ENCODE peak calls at places on chromosomes 1 and 21, in five cellular contexts. One of them, this sample, is unnamed.

GRCh38 chr21:29384608-29385359 is 86.1 kb downstream of the BACH1 start:
- DNase-seq in activated effector memory CD4-positive, alpha-beta T cell treated with anti-CD3 and anti-CD28 coated beads, Interleukin-2, amount 50 U/mL, for 16 hours: no peak
- DNase-seq in naive thymus-derived CD8-positive, alpha-beta T cell: no peak
- DNase-seq in AG20443: no peak
- DNase-seq in HFFc6: no peak
- DNase-seq in this sample: no peak

GRCh38 chr1:30936541-30937171 is 28.1 kb upstream of the SDC3 start:
- DNase-seq in activated effector memory CD4-positive, alpha-beta T cell treated with anti-CD3 and anti-CD28 coated beads, Interleukin-2, amount 50 U/mL, for 16 hours: no peak
- DNase-seq in naive thymus-derived CD8-positive, alpha-beta T cell: no peak
- DNase-seq in AG20443: no peak
- DNase-seq in HFFc6: no peak
- DNase-seq in this sample: no peak

GRCh38 chr1:156356875-156357534 is 12.0 kb upstream of the RHBG start:
- DNase-seq in activated effector memory CD4-positive, alpha-beta T cell treated with anti-CD3 and anti-CD28 coated beads, Interleukin-2, amount 50 U/mL, for 16 hours: peak; percentile 88
- DNase-seq in naive thymus-derived CD8-positive, alpha-beta T cell: peak; percentile 67
- DNase-seq in AG20443: peak; percentile 62
- DNase-seq in HFFc6: no peak
- DNase-seq in this sample: no peak

GRCh38 chr1:96596226-96596625 is 125.4 kb upstream of the PTBP2 start:
- DNase-seq in activated effector memory CD4-positive, alpha-beta T cell treated with anti-CD3 and anti-CD28 coated beads, Interleukin-2, amount 50 U/mL, for 16 hours: no peak
- DNase-seq in naive thymus-derived CD8-positive, alpha-beta T cell: no peak
- DNase-seq in AG20443: peak; percentile 34
- DNase-seq in HFFc6: peak; percentile 2
- DNase-seq in this sample: no peak

GRCh38 chr1:80212021-80212420 is 1205.5 kb upstream of the ADGRL4 start:
- DNase-seq in activated effector memory CD4-positive, alpha-beta T cell treated with anti-CD3 and anti-CD28 coated beads, Interleukin-2, amount 50 U/mL, for 16 hours: no peak
- DNase-seq in naive thymus-derived CD8-positive, alpha-beta T cell: no peak
- DNase-seq in AG20443: peak; percentile 4
- DNase-seq in HFFc6: no peak
- DNase-seq in this sample: no peak

GRCh38 chr1:43314233-43314632 is 13.5 kb downstream of the TIE1 start:
- DNase-seq in activated effector memory CD4-positive, alpha-beta T cell treated with anti-CD3 and anti-CD28 coated beads, Interleukin-2, amount 50 U/mL, for 16 hours: no peak
- DNase-seq in naive thymus-derived CD8-positive, alpha-beta T cell: no peak
- DNase-seq in AG20443: no peak
- DNase-seq in HFFc6: no peak
- DNase-seq in this sample: no peak

GRCh38 chr1:99808391-99809115 is 41.6 kb upstream of the AGL start:
- DNase-seq in activated effector memory CD4-positive, alpha-beta T cell treated with anti-CD3 and anti-CD28 coated beads, Interleukin-2, amount 50 U/mL, for 16 hours: no peak
- DNase-seq in naive thymus-derived CD8-positive, alpha-beta T cell: peak; percentile 64
- DNase-seq in AG20443: peak; percentile 86
- DNase-seq in HFFc6: peak; percentile 92
- DNase-seq in this sample: no peak

GRCh38 chr1:100361249-100362089 is 9.2 kb downstream of the CDC14A start:
- DNase-seq in activated effector memory CD4-positive, alpha-beta T cell treated with anti-CD3 and anti-CD28 coated beads, Interleukin-2, amount 50 U/mL, for 16 hours: no peak
- DNase-seq in naive thymus-derived CD8-positive, alpha-beta T cell: no peak
- DNase-seq in AG20443: no peak
- DNase-seq in HFFc6: no peak
- DNase-seq in this sample: no peak

GRCh38 chr1:9737057-9737456 is 85.5 kb downstream of the PIK3CD start:
- DNase-seq in activated effector memory CD4-positive, alpha-beta T cell treated with anti-CD3 and anti-CD28 coated beads, Interleukin-2, amount 50 U/mL, for 16 hours: no peak
- DNase-seq in naive thymus-derived CD8-positive, alpha-beta T cell: no peak
- DNase-seq in AG20443: no peak
- DNase-seq in HFFc6: no peak
- DNase-seq in this sample: no peak

GRCh38 chr1:94270801-94271203 is 33.4 kb upstream of the ARHGAP29 start:
- DNase-seq in activated effector memory CD4-positive, alpha-beta T cell treated with anti-CD3 and anti-CD28 coated beads, Interleukin-2, amount 50 U/mL, for 16 hours: no peak
- DNase-seq in naive thymus-derived CD8-positive, alpha-beta T cell: no peak
- DNase-seq in AG20443: no peak
- DNase-seq in HFFc6: peak; percentile 44
- DNase-seq in this sample: no peak

GRCh38 chr1:205360166-205360565 is 3.4 kb upstream of the KLHDC8A start:
- DNase-seq in activated effector memory CD4-positive, alpha-beta T cell treated with anti-CD3 and anti-CD28 coated beads, Interleukin-2, amount 50 U/mL, for 16 hours: no peak
- DNase-seq in naive thymus-derived CD8-positive, alpha-beta T cell: no peak
- DNase-seq in AG20443: no peak
- DNase-seq in HFFc6: no peak
- DNase-seq in this sample: no peak

GRCh38 chr1:2555634-2556276 is 416 bp upstream of the TNFRSF14 start:
- DNase-seq in activated effector memory CD4-positive, alpha-beta T cell treated with anti-CD3 and anti-CD28 coated beads, Interleukin-2, amount 50 U/mL, for 16 hours: peak; percentile 89
- DNase-seq in naive thymus-derived CD8-positive, alpha-beta T cell: peak; percentile 88
- DNase-seq in AG20443: peak; percentile 76
- DNase-seq in HFFc6: peak; percentile 41
- DNase-seq in this sample: peak; percentile 96

GRCh38 chr1:229203030-229203751 is 67.7 kb upstream of the RAB4A start:
- DNase-seq in activated effector memory CD4-positive, alpha-beta T cell treated with anti-CD3 and anti-CD28 coated beads, Interleukin-2, amount 50 U/mL, for 16 hours: no peak
- DNase-seq in naive thymus-derived CD8-positive, alpha-beta T cell: no peak
- DNase-seq in AG20443: no peak
- DNase-seq in HFFc6: peak; percentile 72
- DNase-seq in this sample: no peak

GRCh38 chr1:17596186-17596585 is 56.7 kb downstream of the ARHGEF10L start:
- DNase-seq in activated effector memory CD4-positive, alpha-beta T cell treated with anti-CD3 and anti-CD28 coated beads, Interleukin-2, amount 50 U/mL, for 16 hours: no peak
- DNase-seq in naive thymus-derived CD8-positive, alpha-beta T cell: no peak
- DNase-seq in AG20443: no peak
- DNase-seq in HFFc6: no peak
- DNase-seq in this sample: no peak

GRCh38 chr1:225747566-225747965 is 30.1 kb upstream of the SRP9 start:
- DNase-seq in activated effector memory CD4-positive, alpha-beta T cell treated with anti-CD3 and anti-CD28 coated beads, Interleukin-2, amount 50 U/mL, for 16 hours: no peak
- DNase-seq in naive thymus-derived CD8-positive, alpha-beta T cell: no peak
- DNase-seq in AG20443: no peak
- DNase-seq in HFFc6: no peak
- DNase-seq in this sample: no peak

GRCh38 chr1:46133181-46133658 is 791 bp upstream of the PIK3R3 start:
- DNase-seq in activated effector memory CD4-positive, alpha-beta T cell treated with anti-CD3 and anti-CD28 coated beads, Interleukin-2, amount 50 U/mL, for 16 hours: no peak
- DNase-seq in naive thymus-derived CD8-positive, alpha-beta T cell: no peak
- DNase-seq in AG20443: peak; percentile 77
- DNase-seq in HFFc6: no peak
- DNase-seq in this sample: no peak

GRCh38 chr1:74686941-74687340 is 13.3 kb upstream of the ERICH3 start:
- DNase-seq in activated effector memory CD4-positive, alpha-beta T cell treated with anti-CD3 and anti-CD28 coated beads, Interleukin-2, amount 50 U/mL, for 16 hours: no peak
- DNase-seq in naive thymus-derived CD8-positive, alpha-beta T cell: no peak
- DNase-seq in AG20443: no peak
- DNase-seq in HFFc6: no peak
- DNase-seq in this sample: no peak

GRCh38 chr1:156502749-156503671 is 2.4 kb upstream of the MEF2D start:
- DNase-seq in activated effector memory CD4-positive, alpha-beta T cell treated with anti-CD3 and anti-CD28 coated beads, Interleukin-2, amount 50 U/mL, for 16 hours: no peak
- DNase-seq in naive thymus-derived CD8-positive, alpha-beta T cell: peak; percentile 36
- DNase-seq in AG20443: peak; percentile 76
- DNase-seq in HFFc6: peak; percentile 91
- DNase-seq in this sample: no peak

GRCh38 chr21:41851090-41851790 is 27.9 kb downstream of the PRDM15 start:
- DNase-seq in activated effector memory CD4-positive, alpha-beta T cell treated with anti-CD3 and anti-CD28 coated beads, Interleukin-2, amount 50 U/mL, for 16 hours: no peak
- DNase-seq in naive thymus-derived CD8-positive, alpha-beta T cell: no peak
- DNase-seq in AG20443: no peak
- DNase-seq in HFFc6: no peak
- DNase-seq in this sample: no peak

GRCh38 chr21:41931041-41931451 is 22.8 kb downstream of the C2CD2 start:
- DNase-seq in activated effector memory CD4-positive, alpha-beta T cell treated with anti-CD3 and anti-CD28 coated beads, Interleukin-2, amount 50 U/mL, for 16 hours: no peak
- DNase-seq in naive thymus-derived CD8-positive, alpha-beta T cell: no peak
- DNase-seq in AG20443: no peak
- DNase-seq in HFFc6: no peak
- DNase-seq in this sample: peak; percentile 53

GRCh38 chr21:36661511-36662309 is 37.2 kb upstream of the SIM2 start:
- DNase-seq in activated effector memory CD4-positive, alpha-beta T cell treated with anti-CD3 and anti-CD28 coated beads, Interleukin-2, amount 50 U/mL, for 16 hours: no peak
- DNase-seq in naive thymus-derived CD8-positive, alpha-beta T cell: no peak
- DNase-seq in AG20443: peak; percentile 36
- DNase-seq in HFFc6: peak; percentile 4
- DNase-seq in this sample: peak; percentile 4

GRCh38 chr1:171898956-171899355 is 57.7 kb downstream of the DNM3 start:
- DNase-seq in activated effector memory CD4-positive, alpha-beta T cell treated with anti-CD3 and anti-CD28 coated beads, Interleukin-2, amount 50 U/mL, for 16 hours: no peak
- DNase-seq in naive thymus-derived CD8-positive, alpha-beta T cell: no peak
- DNase-seq in AG20443: peak; percentile 21
- DNase-seq in HFFc6: no peak
- DNase-seq in this sample: no peak

GRCh38 chr21:33760641-33761103 is 118.4 kb downstream of the ITSN1 start:
- DNase-seq in activated effector memory CD4-positive, alpha-beta T cell treated with anti-CD3 and anti-CD28 coated beads, Interleukin-2, amount 50 U/mL, for 16 hours: no peak
- DNase-seq in naive thymus-derived CD8-positive, alpha-beta T cell: no peak
- DNase-seq in AG20443: peak; percentile 56
- DNase-seq in HFFc6: peak; percentile 68
- DNase-seq in this sample: no peak

GRCh38 chr1:167467126-167467725 is 51.1 kb downstream of the CD247 start:
- DNase-seq in activated effector memory CD4-positive, alpha-beta T cell treated with anti-CD3 and anti-CD28 coated beads, Interleukin-2, amount 50 U/mL, for 16 hours: peak; percentile 62
- DNase-seq in naive thymus-derived CD8-positive, alpha-beta T cell: no peak
- DNase-seq in AG20443: no peak
- DNase-seq in HFFc6: no peak
- DNase-seq in this sample: no peak

GRCh38 chr1:221887091-221887746 is 145.3 kb upstream of the DUSP10 start:
- DNase-seq in activated effector memory CD4-positive, alpha-beta T cell treated with anti-CD3 and anti-CD28 coated beads, Interleukin-2, amount 50 U/mL, for 16 hours: no peak
- DNase-seq in naive thymus-derived CD8-positive, alpha-beta T cell: no peak
- DNase-seq in AG20443: peak; percentile 91
- DNase-seq in HFFc6: peak; percentile 93
- DNase-seq in this sample: no peak

GRCh38 chr1:213519098-213519497 is 468.1 kb downstream of the RPS6KC1 start:
- DNase-seq in activated effector memory CD4-positive, alpha-beta T cell treated with anti-CD3 and anti-CD28 coated beads, Interleukin-2, amount 50 U/mL, for 16 hours: no peak
- DNase-seq in naive thymus-derived CD8-positive, alpha-beta T cell: no peak
- DNase-seq in AG20443: no peak
- DNase-seq in HFFc6: no peak
- DNase-seq in this sample: no peak

GRCh38 chr1:55213885-55214213 is 1.3 kb downstream of the USP24 start:
- DNase-seq in activated effector memory CD4-positive, alpha-beta T cell treated with anti-CD3 and anti-CD28 coated beads, Interleukin-2, amount 50 U/mL, for 16 hours: peak; percentile 67
- DNase-seq in naive thymus-derived CD8-positive, alpha-beta T cell: peak; percentile 68
- DNase-seq in AG20443: no peak
- DNase-seq in HFFc6: no peak
- DNase-seq in this sample: no peak

GRCh38 chr1:172926070-172926469 is 124.7 kb downstream of the TNFSF18 start:
- DNase-seq in activated effector memory CD4-positive, alpha-beta T cell treated with anti-CD3 and anti-CD28 coated beads, Interleukin-2, amount 50 U/mL, for 16 hours: no peak
- DNase-seq in naive thymus-derived CD8-positive, alpha-beta T cell: no peak
- DNase-seq in AG20443: no peak
- DNase-seq in HFFc6: no peak
- DNase-seq in this sample: no peak

GRCh38 chr1:54551891-54552290 is 3.9 kb downstream of the ACOT11 start:
- DNase-seq in activated effector memory CD4-positive, alpha-beta T cell treated with anti-CD3 and anti-CD28 coated beads, Interleukin-2, amount 50 U/mL, for 16 hours: no peak
- DNase-seq in naive thymus-derived CD8-positive, alpha-beta T cell: no peak
- DNase-seq in AG20443: no peak
- DNase-seq in HFFc6: no peak
- DNase-seq in this sample: peak; percentile 67

This sample was measured in mesenteric fat pad.